ENCODE peak calls at places on chromosomes 11 and 22, in four cellular contexts. F is skeletal muscle cell, V is astrocyte, S is NCI-H748 treated with DMSO at 0.1 percent for 48 hours. G is an unnamed sample.

GRCh38 chr11:65981101-65981740 is 19.7 kb downstream of the SART1 start:
- DNase-seq in S (no peak), V (no peak), F (no peak), G (no peak)

GRCh38 chr22:31870890-31871289 is 73.4 kb upstream of the YWHAH start:
- DNase-seq in S (no peak), V (peak), F (peak), G (peak)

GRCh38 chr11:127590319-127590718 is 589.7 kb upstream of the KIRREL3 start:
- DNase-seq in S (no peak), F (no peak), V (no peak), G (no peak)

GRCh38 chr11:71342116-71342515 is 89.7 kb upstream of the SHANK2 start:
- DNase-seq in S (no peak), V (no peak), F (no peak), G (no peak)

GRCh38 chr11:95886462-95886861 is 37.4 kb downstream of the MTMR2 start:
- DNase-seq in F (no peak), S (no peak), V (no peak), G (no peak)

GRCh38 chr22:47190957-47191323 is 428.5 kb downstream of the TBC1D22A start:
- DNase-seq in F (no peak), V (no peak), S (no peak), G (no peak)

GRCh38 chr11:79331251-79331901 is 109.5 kb downstream of the TENM4 start:
- DNase-seq in V (no peak), S (no peak), F (no peak), G (no peak)

GRCh38 chr11:35013514-35014191 is 97.2 kb downstream of the PDHX start:
- DNase-seq in F (no peak), V (no peak), S (no peak), G (no peak)

GRCh38 chr22:42101186-42101585 is 10.6 kb upstream of the NDUFA6 start:
- DNase-seq in V (no peak), S (no peak), F (no peak), G (no peak)

GRCh38 chr22:45499746-45500145 is 2.9 kb upstream of the FBLN1 start:
- DNase-seq in S (no peak), V (no peak), F (no peak), G (no peak)

GRCh38 chr22:37409557-37409956 is 17.7 kb downstream of the ELFN2 start:
- DNase-seq in V (no peak), F (no peak), S (no peak), G (no peak)

GRCh38 chr11:78030429-78031325 is 7.6 kb upstream of the KCTD14 start:
- DNase-seq in F (peak), S (peak), V (peak), G (peak)

GRCh38 chr11:126332221-126332711 is 23.2 kb upstream of the ST3GAL4 start:
- DNase-seq in F (peak), S (no peak), V (peak), G (no peak)

GRCh38 chr11:75773595-75774353 is 5.2 kb downstream of the DGAT2 start:
- DNase-seq in S (no peak), F (no peak), V (no peak), G (peak)

GRCh38 chr11:70297341-70297740 is 26.9 kb downstream of the PPFIA1 start:
- DNase-seq in V (peak), F (no peak), S (no peak), G (no peak)

GRCh38 chr22:29079218-29079901 is 6.5 kb downstream of the KREMEN1 start:
- DNase-seq in F (no peak), S (peak), V (peak), G (no peak)

GRCh38 chr11:125433454-125434121 is 62.5 kb downstream of the FEZ1 start:
- DNase-seq in V (peak), S (no peak), F (peak), G (peak)

GRCh38 chr11:110762596-110762995 is 50.4 kb upstream of the ARHGAP20 start:
- DNase-seq in S (no peak), F (peak), V (no peak), G (no peak)

GRCh38 chr22:50684501-50684900 is 11.9 kb downstream of the SHANK3 start:
- DNase-seq in S (no peak), V (no peak), F (no peak), G (no peak)

GRCh38 chr11:9206496-9206895 is 58.7 kb downstream of the DENND5A start:
- DNase-seq in F (no peak), S (no peak), V (peak), G (no peak)

GRCh38 chr11:61881397-61881796 is 9.9 kb downstream of the FADS3 start:
- DNase-seq in F (no peak), S (no peak), V (no peak), G (no peak)

GRCh38 chr11:65547446-65548125 is 10.6 kb downstream of the LTBP3 start:
- DNase-seq in V (no peak), F (no peak), S (no peak), G (no peak)

GRCh38 chr11:26227311-26227710 is 104.6 kb upstream of the ANO3 start:
- DNase-seq in S (no peak), F (peak), V (peak), G (peak)

GRCh38 chr11:97893612-97894011 is 1127.1 kb upstream of the CNTN5 start:
- DNase-seq in S (no peak), F (no peak), V (no peak), G (no peak)

GRCh38 chr11:11279956-11280689 is 72.9 kb downstream of the CSNK2A3 start:
- DNase-seq in V (no peak), F (no peak), S (peak), G (no peak)

GRCh38 chr11:13030857-13031256 is 21.7 kb downstream of the RASSF10 start:
- DNase-seq in V (no peak), S (peak), F (no peak), G (no peak)

GRCh38 chr11:74730601-74731260 is 495 bp downstream of the CHRDL2 start:
- DNase-seq in V (no peak), F (no peak), S (no peak), G (no peak)

GRCh38 chr22:45163074-45163416 is 680 bp upstream of the NUP50 start:
- DNase-seq in V (peak), F (no peak), S (no peak), G (peak)

GRCh38 chr11:47270331-47271271 is 668 bp downstream of the MADD start:
- DNase-seq in S (peak), F (no peak), V (peak), G (peak)

GRCh38 chr22:41308054-41308453 is 6.7 kb downstream of the ZC3H7B start:
- DNase-seq in F (peak), V (no peak), S (no peak), G (no peak)

GRCh38 chr11:117822031-117822521 is 2.5 kb downstream of the FXYD2 start:
- DNase-seq in V (no peak), F (no peak), S (no peak), G (peak)

GRCh38 chr22:44337658-44338004 is 24.9 kb upstream of the SHISAL1 start:
- DNase-seq in F (no peak), V (peak), S (no peak), G (no peak)

GRCh38 chr22:46582281-46582811 is 37.8 kb upstream of the GRAMD4 start:
- DNase-seq in S (no peak), V (no peak), F (no peak), G (no peak)

GRCh38 chr11:21976210-21976609 is 216.7 kb upstream of the ANO5 start:
- DNase-seq in V (no peak), F (no peak), S (no peak), G (no peak)

GRCh38 chr11:46736615-46737014 is 17.6 kb downstream of the F2 start:
- DNase-seq in S (no peak), V (no peak), F (no peak), G (no peak)

GRCh38 chr11:45146072-45147016 is at the start of gene PRDM11:
- DNase-seq in V (peak), F (no peak), S (peak), G (peak)

GRCh38 chr11:104036603-104037394 is at the start of gene DDI1:
- DNase-seq in V (no peak), S (no peak), F (no peak), G (no peak)

GRCh38 chr22:28016781-28017557 is 97.9 kb upstream of the PITPNB start:
- DNase-seq in F (no peak), V (no peak), S (no peak), G (no peak)

GRCh38 chr22:41998361-41999261 is at the start of gene WBP2NL:
- DNase-seq in S (peak), F (peak), V (peak), G (no peak)